ENCODE peak calls at places on chromosomes 1 and 21, in nine cellular contexts. One of them, this sample, is unnamed.
A peak's percentile ranks its signal among the peaks of the same experiment; 100 is the strongest.

GRCh38 chr1:205774277-205775014 is 836 bp downstream of the RAB29 start:
- DNase-seq in pancreas: peak; percentile 39
- DNase-seq in mucosa of descending colon: no peak
- DNase-seq in cardiac fibroblast: peak; percentile 14
- DNase-seq in neural crest cell: no peak
- DNase-seq in GM10248: peak; percentile 52
- DNase-seq in RWPE1: no peak
- DNase-seq in smooth muscle cell of the brain vasculature: no peak
- DNase-seq in stimulated activated CD8-positive, alpha-beta memory T cell treated with anti-CD3 and anti-CD28 coated beads, Interleukin-4, amount 100 ng/mL, for 4 hours: peak; percentile 17
- DNase-seq in this sample: no peak

GRCh38 chr1:206000641-206001339 is 2.4 kb downstream of the RAB7B start:
- DNase-seq in RWPE1: peak; percentile 46
- DNase-seq in neural crest cell: no peak
- DNase-seq in smooth muscle cell of the brain vasculature: no peak
- DNase-seq in pancreas: no peak
- DNase-seq in mucosa of descending colon: no peak
- DNase-seq in GM10248: no peak
- DNase-seq in stimulated activated CD8-positive, alpha-beta memory T cell treated with anti-CD3 and anti-CD28 coated beads, Interleukin-4, amount 100 ng/mL, for 4 hours: no peak
- DNase-seq in cardiac fibroblast: no peak
- DNase-seq in this sample: peak; percentile 64

GRCh38 chr21:34648739-34649297 is 20.0 kb upstream of the CLIC6 start:
- DNase-seq in stimulated activated CD8-positive, alpha-beta memory T cell treated with anti-CD3 and anti-CD28 coated beads, Interleukin-4, amount 100 ng/mL, for 4 hours: no peak
- DNase-seq in mucosa of descending colon: no peak
- DNase-seq in cardiac fibroblast: no peak
- DNase-seq in neural crest cell: no peak
- DNase-seq in GM10248: no peak
- DNase-seq in pancreas: no peak
- DNase-seq in smooth muscle cell of the brain vasculature: no peak
- DNase-seq in RWPE1: no peak
- DNase-seq in this sample: no peak

GRCh38 chr1:62487956-62488355 is 51.1 kb downstream of the USP1 start:
- DNase-seq in smooth muscle cell of the brain vasculature: no peak
- DNase-seq in stimulated activated CD8-positive, alpha-beta memory T cell treated with anti-CD3 and anti-CD28 coated beads, Interleukin-4, amount 100 ng/mL, for 4 hours: no peak
- DNase-seq in GM10248: no peak
- DNase-seq in mucosa of descending colon: no peak
- DNase-seq in cardiac fibroblast: no peak
- DNase-seq in pancreas: no peak
- DNase-seq in neural crest cell: no peak
- DNase-seq in RWPE1: no peak
- DNase-seq in this sample: no peak

GRCh38 chr1:8122160-8122476 is 96.0 kb upstream of the ERRFI1 start:
- DNase-seq in cardiac fibroblast: peak; percentile 46
- DNase-seq in stimulated activated CD8-positive, alpha-beta memory T cell treated with anti-CD3 and anti-CD28 coated beads, Interleukin-4, amount 100 ng/mL, for 4 hours: no peak
- DNase-seq in RWPE1: no peak
- DNase-seq in GM10248: no peak
- DNase-seq in mucosa of descending colon: no peak
- DNase-seq in pancreas: no peak
- DNase-seq in smooth muscle cell of the brain vasculature: no peak
- DNase-seq in neural crest cell: no peak
- DNase-seq in this sample: peak; percentile 25

GRCh38 chr1:61323681-61324328 is 241.4 kb downstream of the NFIA start:
- DNase-seq in smooth muscle cell of the brain vasculature: no peak
- DNase-seq in GM10248: no peak
- DNase-seq in pancreas: no peak
- DNase-seq in RWPE1: peak; percentile 57
- DNase-seq in stimulated activated CD8-positive, alpha-beta memory T cell treated with anti-CD3 and anti-CD28 coated beads, Interleukin-4, amount 100 ng/mL, for 4 hours: no peak
- DNase-seq in mucosa of descending colon: no peak
- DNase-seq in neural crest cell: no peak
- DNase-seq in cardiac fibroblast: no peak
- DNase-seq in this sample: peak; percentile 42

GRCh38 chr1:66282343-66282852 is 251.6 kb upstream of the SGIP1 start:
- DNase-seq in pancreas: no peak
- DNase-seq in GM10248: peak; percentile 65
- DNase-seq in neural crest cell: no peak
- DNase-seq in stimulated activated CD8-positive, alpha-beta memory T cell treated with anti-CD3 and anti-CD28 coated beads, Interleukin-4, amount 100 ng/mL, for 4 hours: peak; percentile 27
- DNase-seq in smooth muscle cell of the brain vasculature: no peak
- DNase-seq in mucosa of descending colon: no peak
- DNase-seq in cardiac fibroblast: peak; percentile 84
- DNase-seq in RWPE1: peak; percentile 14
- DNase-seq in this sample: peak; percentile 88

GRCh38 chr1:82001345-82001744 is 200.6 kb downstream of the ADGRL2 start:
- DNase-seq in GM10248: no peak
- DNase-seq in cardiac fibroblast: no peak
- DNase-seq in neural crest cell: no peak
- DNase-seq in smooth muscle cell of the brain vasculature: no peak
- DNase-seq in mucosa of descending colon: no peak
- DNase-seq in RWPE1: no peak
- DNase-seq in stimulated activated CD8-positive, alpha-beta memory T cell treated with anti-CD3 and anti-CD28 coated beads, Interleukin-4, amount 100 ng/mL, for 4 hours: no peak
- DNase-seq in pancreas: no peak
- DNase-seq in this sample: no peak

GRCh38 chr1:187985897-187986654 is 1157.3 kb downstream of the PLA2G4A start:
- DNase-seq in GM10248: no peak
- DNase-seq in RWPE1: no peak
- DNase-seq in smooth muscle cell of the brain vasculature: no peak
- DNase-seq in cardiac fibroblast: no peak
- DNase-seq in mucosa of descending colon: no peak
- DNase-seq in stimulated activated CD8-positive, alpha-beta memory T cell treated with anti-CD3 and anti-CD28 coated beads, Interleukin-4, amount 100 ng/mL, for 4 hours: no peak
- DNase-seq in neural crest cell: no peak
- DNase-seq in pancreas: no peak
- DNase-seq in this sample: no peak

GRCh38 chr1:200925821-200926220 is 31.1 kb downstream of the INAVA start:
- DNase-seq in stimulated activated CD8-positive, alpha-beta memory T cell treated with anti-CD3 and anti-CD28 coated beads, Interleukin-4, amount 100 ng/mL, for 4 hours: no peak
- DNase-seq in neural crest cell: no peak
- DNase-seq in smooth muscle cell of the brain vasculature: no peak
- DNase-seq in cardiac fibroblast: peak; percentile 27
- DNase-seq in RWPE1: no peak
- DNase-seq in mucosa of descending colon: no peak
- DNase-seq in pancreas: no peak
- DNase-seq in GM10248: no peak
- DNase-seq in this sample: peak; percentile 55

GRCh38 chr1:176866011-176866410 is 298.5 kb downstream of the ASTN1 start:
- DNase-seq in GM10248: no peak
- DNase-seq in cardiac fibroblast: no peak
- DNase-seq in RWPE1: no peak
- DNase-seq in pancreas: no peak
- DNase-seq in stimulated activated CD8-positive, alpha-beta memory T cell treated with anti-CD3 and anti-CD28 coated beads, Interleukin-4, amount 100 ng/mL, for 4 hours: no peak
- DNase-seq in neural crest cell: no peak
- DNase-seq in smooth muscle cell of the brain vasculature: no peak
- DNase-seq in mucosa of descending colon: no peak
- DNase-seq in this sample: no peak

GRCh38 chr1:200707116-200707515 is 31.6 kb upstream of the CAMSAP2 start:
- DNase-seq in stimulated activated CD8-positive, alpha-beta memory T cell treated with anti-CD3 and anti-CD28 coated beads, Interleukin-4, amount 100 ng/mL, for 4 hours: no peak
- DNase-seq in pancreas: no peak
- DNase-seq in RWPE1: no peak
- DNase-seq in cardiac fibroblast: no peak
- DNase-seq in GM10248: no peak
- DNase-seq in neural crest cell: no peak
- DNase-seq in mucosa of descending colon: no peak
- DNase-seq in smooth muscle cell of the brain vasculature: no peak
- DNase-seq in this sample: no peak

GRCh38 chr1:207389728-207390464 is 64.2 kb upstream of the CR2 start:
- DNase-seq in mucosa of descending colon: no peak
- DNase-seq in GM10248: no peak
- DNase-seq in stimulated activated CD8-positive, alpha-beta memory T cell treated with anti-CD3 and anti-CD28 coated beads, Interleukin-4, amount 100 ng/mL, for 4 hours: no peak
- DNase-seq in neural crest cell: no peak
- DNase-seq in smooth muscle cell of the brain vasculature: no peak
- DNase-seq in cardiac fibroblast: no peak
- DNase-seq in RWPE1: peak; percentile 85
- DNase-seq in pancreas: no peak
- DNase-seq in this sample: peak; percentile 58

GRCh38 chr1:150619576-150620509 is 9.6 kb downstream of the ENSA start:
- DNase-seq in neural crest cell: no peak
- DNase-seq in cardiac fibroblast: peak; percentile 85
- DNase-seq in RWPE1: peak; percentile 62
- DNase-seq in mucosa of descending colon: no peak
- DNase-seq in pancreas: no peak
- DNase-seq in GM10248: no peak
- DNase-seq in stimulated activated CD8-positive, alpha-beta memory T cell treated with anti-CD3 and anti-CD28 coated beads, Interleukin-4, amount 100 ng/mL, for 4 hours: no peak
- DNase-seq in smooth muscle cell of the brain vasculature: peak; percentile 44
- DNase-seq in this sample: peak; percentile 80

GRCh38 chr1:23517581-23517980 is 13.5 kb downstream of the E2F2 start:
- DNase-seq in neural crest cell: no peak
- DNase-seq in pancreas: no peak
- DNase-seq in GM10248: no peak
- DNase-seq in stimulated activated CD8-positive, alpha-beta memory T cell treated with anti-CD3 and anti-CD28 coated beads, Interleukin-4, amount 100 ng/mL, for 4 hours: no peak
- DNase-seq in RWPE1: no peak
- DNase-seq in smooth muscle cell of the brain vasculature: no peak
- DNase-seq in cardiac fibroblast: no peak
- DNase-seq in mucosa of descending colon: no peak
- DNase-seq in this sample: no peak

GRCh38 chr1:26287033-26287711 is 7.3 kb downstream of the SH3BGRL3 start:
- DNase-seq in mucosa of descending colon: peak; percentile 84
- DNase-seq in smooth muscle cell of the brain vasculature: no peak
- DNase-seq in RWPE1: no peak
- DNase-seq in cardiac fibroblast: no peak
- DNase-seq in GM10248: peak; percentile 58
- DNase-seq in stimulated activated CD8-positive, alpha-beta memory T cell treated with anti-CD3 and anti-CD28 coated beads, Interleukin-4, amount 100 ng/mL, for 4 hours: no peak
- DNase-seq in pancreas: no peak
- DNase-seq in neural crest cell: no peak
- DNase-seq in this sample: no peak

GRCh38 chr1:29793101-29793546 is 556.8 kb downstream of the PTPRU start:
- DNase-seq in pancreas: peak; percentile 82
- DNase-seq in GM10248: peak; percentile 62
- DNase-seq in stimulated activated CD8-positive, alpha-beta memory T cell treated with anti-CD3 and anti-CD28 coated beads, Interleukin-4, amount 100 ng/mL, for 4 hours: no peak
- DNase-seq in smooth muscle cell of the brain vasculature: peak; percentile 50
- DNase-seq in cardiac fibroblast: peak; percentile 89
- DNase-seq in neural crest cell: peak; percentile 98
- DNase-seq in mucosa of descending colon: no peak
- DNase-seq in RWPE1: peak; percentile 68
- DNase-seq in this sample: peak; percentile 48

GRCh38 chr21:42526379-42526727 is 12.7 kb downstream of the SLC37A1 start:
- DNase-seq in mucosa of descending colon: peak; percentile 89
- DNase-seq in neural crest cell: no peak
- DNase-seq in stimulated activated CD8-positive, alpha-beta memory T cell treated with anti-CD3 and anti-CD28 coated beads, Interleukin-4, amount 100 ng/mL, for 4 hours: no peak
- DNase-seq in RWPE1: no peak
- DNase-seq in GM10248: no peak
- DNase-seq in pancreas: no peak
- DNase-seq in smooth muscle cell of the brain vasculature: no peak
- DNase-seq in cardiac fibroblast: no peak
- DNase-seq in this sample: no peak

This sample was measured in NCI-H226.